ENCODE peak calls at places on chromosomes 16 and 17, in six cellular contexts. A is type B pancreatic cell, C is NCI-H460, N is tibial nerve, V is tibial artery, Q is kidney glomerular epithelial cell. D is an unnamed sample.

GRCh38 chr17:78324391-78325075 is 35.3 kb downstream of the SOCS3 start:
- DNase-seq in A (no peak), C (peak), N (peak), V (peak), Q (no peak), D (no peak)

GRCh38 chr17:73228748-73229236 is 32.9 kb downstream of the CPSF4L start:
- DNase-seq in A (no peak), N (peak), Q (peak), V (peak), C (peak), D (no peak)

GRCh38 chr17:38967290-38967738 is at the start of gene FBXO47:
- DNase-seq in A (no peak), N (peak), V (peak), C (peak), Q (peak), D (peak)

GRCh38 chr17:61158372-61158771 is 241.3 kb upstream of the TBX2 start:
- DNase-seq in V (no peak), N (no peak), C (peak), Q (no peak), A (no peak), D (no peak)

GRCh38 chr16:27759301-27759871 is 209.4 kb downstream of the KATNIP start:
- DNase-seq in Q (no peak), C (no peak), N (no peak), A (no peak), V (no peak), D (no peak)

GRCh38 chr16:72399811-72400210 is 227.9 kb upstream of the PMFBP1 start:
- DNase-seq in Q (no peak), C (no peak), A (no peak), N (no peak), V (no peak), D (no peak)

GRCh38 chr16:56793504-56793903 is 63.6 kb downstream of the NUP93 start:
- DNase-seq in A (no peak), C (peak), V (no peak), Q (peak), N (no peak), D (no peak)

GRCh38 chr16:4574919-4575705 is 19.0 kb downstream of the C16orf96 start:
- DNase-seq in C (no peak), A (no peak), Q (no peak), N (no peak), V (no peak), D (no peak)

GRCh38 chr16:53052519-53053501 is at the start of gene CHD9NB:
- DNase-seq in C (peak), Q (peak), V (no peak), N (no peak), A (no peak), D (no peak)

GRCh38 chr16:56048425-56049100 is 142.7 kb upstream of the GNAO1 start:
- DNase-seq in A (no peak), Q (no peak), C (no peak), N (no peak), V (no peak), D (no peak)

GRCh38 chr16:87363771-87364476 is 19.7 kb downstream of the FBXO31 start:
- DNase-seq in A (no peak), N (no peak), Q (no peak), V (no peak), C (no peak), D (peak)

GRCh38 chr17:32142857-32143524 is 689 bp downstream of the RHOT1 start:
- DNase-seq in A (peak), Q (peak), N (peak), V (peak), C (peak), D (peak)

GRCh38 chr16:82067042-82067809 is 32.2 kb downstream of the HSD17B2 start:
- DNase-seq in C (no peak), V (no peak), Q (no peak), A (no peak), N (no peak), D (no peak)

GRCh38 chr17:78557598-78558039 is 19.6 kb downstream of the DNAH17 start:
- DNase-seq in Q (peak), A (no peak), C (no peak), N (no peak), V (no peak), D (no peak)

GRCh38 chr17:81481011-81481799 is 31.4 kb downstream of the ACTG1 start:
- DNase-seq in V (peak), N (peak), Q (peak), C (no peak), A (no peak), D (peak)